ENCODE peak calls at places on chromosomes 2 and 18, in nine cellular contexts. K, P, F, E, G, I, T, B and H are unnamed samples.

GRCh38 chr18:3281456-3282400 is 19.8 kb downstream of the MYL12B start:
- DNase-seq in E (no peak), T (no peak), B (peak; percentile 59), P (peak; percentile 78), F (no peak), G (no peak), I (no peak), K (no peak), H (no peak)

GRCh38 chr18:28177828-28178635 is 1.1 kb upstream of the CDH2 start:
- DNase-seq in E (no peak), P (peak; percentile 66), F (peak; percentile 67), B (peak; percentile 93), T (no peak), G (no peak), I (peak; percentile 62), K (peak; percentile 68), H (no peak)

GRCh38 chr18:53070706-53071105 is 730.7 kb downstream of the DCC start:
- DNase-seq in B (no peak), K (no peak), P (no peak), G (no peak), T (no peak), E (no peak), F (no peak), I (no peak), H (no peak)

GRCh38 chr2:208489687-208490086 is 83.1 kb downstream of the PTH2R start:
- DNase-seq in T (no peak), G (no peak), B (no peak), F (no peak), E (no peak), K (no peak), I (no peak), P (no peak), H (no peak)

GRCh38 chr2:202429164-202429980 is 53.2 kb downstream of the BMPR2 start:
- DNase-seq in I (no peak), K (no peak), E (no peak), G (no peak), F (no peak), B (no peak), P (no peak), T (no peak), H (no peak)

GRCh38 chr2:236945431-236946016 is 140.2 kb upstream of the COPS8 start:
- DNase-seq in K (no peak), G (no peak), P (no peak), B (no peak), I (peak; percentile 70), T (no peak), E (no peak), F (no peak), H (no peak)

GRCh38 chr2:67899187-67899586 is 163.6 kb downstream of the C1D start:
- DNase-seq in P (no peak), B (no peak), G (no peak), T (no peak), K (no peak), I (no peak), E (no peak), F (no peak), H (no peak)

GRCh38 chr2:33014268-33014667 is 67.5 kb downstream of the LTBP1 start:
- DNase-seq in T (no peak), G (no peak), F (no peak), E (no peak), K (no peak), I (peak; percentile 34), B (no peak), P (no peak), H (no peak)

GRCh38 chr2:26178746-26179436 is 6.0 kb downstream of the GAREM2 start:
- DNase-seq in I (no peak), F (peak; percentile 50), P (no peak), K (no peak), B (peak; percentile 89), E (no peak), G (no peak), T (no peak), H (peak; percentile 56)

GRCh38 chr2:219772103-219772502 is 144.7 kb downstream of the SLC4A3 start:
- DNase-seq in P (no peak), E (no peak), T (no peak), K (no peak), G (no peak), I (no peak), F (peak; percentile 38), B (no peak), H (no peak)

GRCh38 chr2:227450921-227451654 is 20.9 kb upstream of the AGFG1 start:
- DNase-seq in E (no peak), P (peak; percentile 84), F (no peak), K (no peak), T (no peak), B (peak; percentile 76), I (peak; percentile 62), G (no peak), H (no peak)

GRCh38 chr2:215653344-215654015 is 217.6 kb upstream of the FN1 start:
- DNase-seq in B (no peak), T (no peak), F (no peak), K (no peak), G (no peak), P (no peak), E (no peak), I (no peak), H (no peak)

GRCh38 chr2:180077295-180077906 is 70.3 kb upstream of the CWC22 start:
- DNase-seq in I (no peak), T (no peak), K (no peak), P (peak; percentile 9), E (no peak), B (peak; percentile 24), G (no peak), F (no peak), H (no peak)

GRCh38 chr2:109091526-109091925 is 37.5 kb upstream of the SH3RF3 start:
- DNase-seq in G (no peak), E (no peak), K (no peak), I (peak; percentile 78), F (no peak), B (no peak), P (no peak), T (no peak), H (no peak)

GRCh38 chr2:29719626-29720025 is 201.8 kb downstream of the ALK start:
- DNase-seq in K (no peak), G (no peak), P (no peak), T (no peak), E (no peak), F (no peak), B (no peak), I (no peak), H (no peak)
- TF ChIP-seq EP300 in K (no peak), G (no peak), P (no peak), T (no peak), E (no peak), F (no peak), B (no peak), I (no peak), H (no peak)

GRCh38 chr18:26454192-26454591 is 94.2 kb downstream of the KCTD1 start:
- DNase-seq in G (no peak), K (no peak), F (no peak), B (no peak), P (no peak), E (no peak), I (no peak), T (no peak), H (no peak)

GRCh38 chr18:26453370-26454030 is 94.9 kb downstream of the KCTD1 start:
- DNase-seq in B (peak; percentile 43), E (no peak), G (no peak), T (no peak), K (no peak), I (peak; percentile 78), F (no peak), P (no peak), H (no peak)

GRCh38 chr18:26456070-26456491 is 92.3 kb downstream of the KCTD1 start:
- DNase-seq in B (no peak), G (no peak), T (no peak), P (peak; percentile 61), E (no peak), F (no peak), K (no peak), I (peak; percentile 68), H (no peak)

GRCh38 chr18:26455639-26456038 is 92.7 kb downstream of the KCTD1 start:
- DNase-seq in F (no peak), I (peak; percentile 39), G (no peak), P (no peak), K (no peak), E (no peak), B (no peak), T (no peak), H (no peak)

DNA sequence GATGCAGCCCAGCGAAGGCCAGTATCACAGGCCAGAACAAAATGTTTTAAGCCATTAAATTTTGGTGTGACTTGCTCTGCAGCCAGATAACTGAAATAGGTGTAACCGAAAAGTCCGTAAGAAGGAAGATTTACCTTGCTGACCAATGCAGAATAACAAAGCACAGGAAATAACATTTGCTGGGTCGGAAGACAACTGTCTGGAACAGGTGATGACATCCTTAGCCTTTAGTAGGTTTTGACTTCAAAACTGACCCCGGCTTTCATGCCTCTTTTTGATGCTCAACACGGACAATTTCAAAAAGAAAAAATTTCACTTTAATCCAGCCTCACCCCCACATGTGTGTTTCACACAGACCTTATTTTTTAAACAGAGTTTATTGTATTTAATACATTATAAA is 93.7 kb downstream of the KCTD1 start:
- DNase-seq in G (no peak), B (no peak), E (no peak), F (no peak), K (no peak), T (no peak), P (no peak), I (peak; percentile 72), H (no peak)
- TF ChIP-seq EP300 in G (no peak), B (no peak), E (no peak), F (no peak), K (no peak), T (no peak), P (no peak), I (no peak), H (no peak)

GRCh38 chr2:9071584-9072124 is 68.2 kb upstream of the MBOAT2 start:
- DNase-seq in T (no peak), P (peak; percentile 43), I (no peak), K (no peak), G (no peak), F (no peak), B (no peak), E (no peak), H (no peak)
- TF ChIP-seq EP300 in T (no peak), P (no peak), I (no peak), K (no peak), G (no peak), F (no peak), B (no peak), E (no peak), H (no peak)

GRCh38 chr2:65450395-65450794 is 18.0 kb upstream of the SPRED2 start:
- DNase-seq in F (no peak), K (no peak), G (no peak), I (no peak), B (no peak), E (no peak), P (no peak), T (no peak), H (no peak)

GRCh38 chr2:65456074-65456473 is 23.7 kb upstream of the SPRED2 start:
- DNase-seq in I (no peak), K (no peak), B (no peak), P (no peak), E (no peak), G (no peak), F (no peak), T (no peak), H (no peak)

GRCh38 chr2:65450810-65451209 is 18.4 kb upstream of the SPRED2 start:
- DNase-seq in B (no peak), E (no peak), K (no peak), P (no peak), F (no peak), G (no peak), T (no peak), I (no peak), H (peak; percentile 43)

GRCh38 chr2:65453916-65454315 is 21.5 kb upstream of the SPRED2 start:
- DNase-seq in I (no peak), K (no peak), G (no peak), P (no peak), T (no peak), F (no peak), E (no peak), B (no peak), H (no peak)

GRCh38 chr2:65452150-65452895 is 19.9 kb upstream of the SPRED2 start:
- DNase-seq in P (no peak), G (no peak), E (no peak), B (no peak), K (no peak), T (no peak), F (no peak), I (no peak), H (no peak)
- TF ChIP-seq EP300 in P (no peak), G (no peak), E (no peak), B (no peak), K (no peak), T (no peak), F (no peak), I (no peak), H (no peak)